ENCODE peak calls at places on chromosomes 4 and X, in six cellular contexts. N is uterus, J is upper lobe of right lung, F is WTC11, I is SW 1271, H is HuH-7. B is an unnamed sample.

GRCh38 chr4:60579335-60579734 is 620.8 kb upstream of the ADGRL3 start:
- DNase-seq in H (no peak), F (no peak), J (no peak), I (no peak), N (no peak), B (no peak)

GRCh38 chrX:21975827-21976226 is 35.3 kb downstream of the SMS start:
- DNase-seq in J (no peak), N (no peak), H (no peak), F (no peak), I (no peak), B (no peak)

GRCh38 chr4:170047774-170048354 is 21.7 kb upstream of the MFAP3L start:
- DNase-seq in H (peak), I (peak), F (peak), N (peak), J (no peak), B (no peak)

GRCh38 chr4:65805936-65806335 is 135.6 kb upstream of the EPHA5 start:
- DNase-seq in F (no peak), H (no peak), J (no peak), N (no peak), I (no peak), B (no peak)

GRCh38 chrX:38754102-38754790 is 47.0 kb upstream of the MID1IP1 start:
- DNase-seq in H (peak), I (peak), J (no peak), N (peak), F (peak), B (no peak)

GRCh38 chrX:107894038-107894437 is 68.4 kb downstream of the MID2 start:
- DNase-seq in I (peak), F (no peak), N (no peak), H (peak), J (no peak), B (peak)

GRCh38 chrX:57135287-57135686 is 1.9 kb downstream of the SPIN2A start:
- DNase-seq in I (no peak), F (no peak), N (no peak), H (no peak), J (no peak), B (no peak)

GRCh38 chrX:69055193-69055592 is 110.1 kb downstream of the PJA1 start:
- DNase-seq in H (no peak), J (no peak), N (no peak), F (no peak), I (no peak), B (no peak)

GRCh38 chr4:83010111-83010521 is 507 bp downstream of the LIN54 start:
- DNase-seq in F (no peak), N (no peak), I (peak), H (no peak), J (no peak), B (no peak)